ENCODE peak calls at places on chromosomes 12 and 14, in seven cellular contexts. G is upper lobe of left lung, Q is sigmoid colon, M is breast epithelium, B is HepG2, A is SK-N-SH, P is endothelial cell of umbilical vein. D is an unnamed sample. For H3K9me3, the result is how much of the 10 kb centered on the place peaks cover.

GRCh38 chr14:51419685-51420084 is 179.6 kb downstream of the TMX1 start:
- DNase-seq in G (no peak), Q (no peak), A (no peak), M (no peak), P (no peak), B (no peak), D (no peak)

GRCh38 chr12:115261691-115262398 is 577.9 kb upstream of the TBX3 start:
- DNase-seq in G (no peak), M (no peak), P (no peak), Q (no peak), B (peak), A (no peak), D (no peak)

GRCh38 chr12:92193063-92193462 is 47.4 kb upstream of the BTG1 start:
- DNase-seq in Q (no peak), B (no peak), P (no peak), G (no peak), M (no peak), A (no peak), D (no peak)

GRCh38 chr14:37464192-37464858 is 130.7 kb downstream of the FOXA1 start:
- DNase-seq in P (no peak), M (no peak), B (no peak), A (no peak), Q (no peak), G (no peak), D (no peak)

GRCh38 chr12:101619026-101619827 is 24.5 kb downstream of the MYBPC1 start:
- DNase-seq in P (no peak), A (no peak), B (no peak), M (no peak), G (no peak), Q (no peak), D (no peak)

GRCh38 chr14:61695695-61696527 is 598 bp downstream of the HIF1A start:
- DNase-seq in P (peak), B (peak), Q (peak), A (peak), G (peak), M (peak), D (peak)

GRCh38 chr12:112183141-112183581 is 57.8 kb downstream of the TRAFD1 start:
- DNase-seq in Q (no peak), G (no peak), B (no peak), P (peak), M (no peak), A (no peak), D (no peak)

GRCh38 chr12:89492883-89493282 is 31.7 kb downstream of the GALNT4 start:
- DNase-seq in P (no peak), B (peak), A (no peak), G (no peak), Q (no peak), M (no peak), D (peak)

GRCh38 chr14:69945905-69946304 is 66.7 kb downstream of the SMOC1 start:
- DNase-seq in B (no peak), P (peak), G (no peak), A (no peak), M (no peak), Q (no peak), D (no peak)

GRCh38 chr14:22268875-22269274 is 320.1 kb downstream of the DAD1 start:
- DNase-seq in P (no peak), B (no peak), G (no peak), A (no peak), M (no peak), Q (no peak), D (no peak)

GRCh38 chr14:90574640-90575131 is 177.9 kb downstream of the CALM1 start:
- DNase-seq in M (no peak), P (no peak), A (no peak), Q (no peak), G (no peak), B (no peak), D (no peak)

GRCh38 chr12:20950248-20950647 is 139.7 kb downstream of the SLCO1B3 start:
- DNase-seq in G (no peak), B (peak), A (peak), M (no peak), P (peak), Q (no peak), D (no peak)

GRCh38 chr12:52059582-52060497 is 8.6 kb downstream of the NR4A1 start:
- DNase-seq in Q (peak), P (no peak), M (no peak), A (no peak), G (no peak), B (no peak), D (no peak)

GRCh38 chr12:68199127-68199526 is 26.5 kb downstream of the IL26 start:
- DNase-seq in Q (no peak), M (no peak), G (no peak), B (no peak), P (no peak), A (no peak), D (no peak)

GRCh38 chr14:34895277-34895676 is 20.1 kb upstream of the BAZ1A start:
- DNase-seq in A (no peak), B (no peak), G (no peak), Q (no peak), M (no peak), P (no peak), D (no peak)

GRCh38 chr12:94109154-94109553 is 39.2 kb upstream of the PLXNC1 start:
- DNase-seq in Q (no peak), A (no peak), G (no peak), P (no peak), B (no peak), M (no peak), D (no peak)

GRCh38 chr14:34693228-34693939 is 21.0 kb downstream of the CFL2 start:
- DNase-seq in G (peak), P (no peak), Q (no peak), B (peak), A (no peak), M (no peak), D (no peak)

GRCh38 chr14:21093769-21094681 is 4.4 kb downstream of the ZNF219 start:
- DNase-seq in G (no peak), Q (no peak), A (peak), B (no peak), M (no peak), P (no peak), D (no peak)

GRCh38 chr14:105207460-105207901 is 26.4 kb upstream of the NUDT14 start:
- DNase-seq in Q (no peak), B (no peak), A (no peak), P (no peak), M (no peak), G (no peak), D (no peak)

DNA sequence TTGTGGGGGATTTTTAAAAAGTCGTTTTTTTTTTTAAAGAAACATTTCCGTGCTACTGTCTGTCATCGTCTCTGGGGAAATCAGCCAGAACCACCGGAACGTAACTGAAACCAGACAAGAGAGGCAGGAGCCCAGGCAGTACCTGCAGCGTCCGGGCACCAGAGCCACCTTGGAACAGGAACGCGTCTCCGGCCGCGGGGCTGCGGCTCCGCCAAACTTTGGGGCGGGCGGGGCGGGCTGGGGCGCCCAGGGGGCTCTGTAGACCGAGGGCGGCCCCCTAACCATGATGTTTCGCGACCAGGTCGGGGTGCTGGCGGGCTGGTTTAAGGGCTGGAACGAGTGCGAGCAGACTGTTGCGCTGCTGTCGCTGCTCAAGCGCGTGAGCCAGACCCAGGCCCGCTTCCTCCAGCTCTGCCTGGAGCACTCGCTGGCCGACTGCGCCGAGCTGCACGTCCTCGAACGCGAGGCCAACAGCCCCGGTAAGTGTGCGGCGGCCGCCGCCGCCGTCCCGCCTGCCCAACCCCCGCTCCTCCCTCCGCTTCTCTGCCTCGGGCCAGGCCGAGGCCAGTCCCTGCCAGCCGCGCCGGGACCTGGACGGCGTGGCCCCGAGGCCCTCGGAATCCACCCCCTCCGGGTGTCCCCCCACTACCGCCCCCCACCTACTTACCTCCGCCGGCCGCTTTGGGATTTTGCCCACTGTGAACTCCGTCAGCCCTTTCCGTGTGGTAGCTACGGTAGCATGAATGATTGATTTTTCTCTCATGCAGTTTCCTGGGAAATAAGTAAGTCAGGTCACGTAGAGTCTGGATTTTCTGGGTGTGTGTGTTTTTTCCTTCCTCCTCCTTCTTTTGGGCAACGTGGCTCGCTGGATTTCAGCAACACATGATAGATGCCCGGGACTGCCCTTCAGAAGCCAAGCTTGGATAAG is 970 bp downstream of the SAMD4A start:
- DNase-seq in A (peak), Q (peak), P (peak), M (no peak), G (peak), B (peak), D (no peak)
- TF ChIP-seq POLR2AphosphoS5 in A (no peak), Q (peak), P (peak), M (no peak), G (no peak), B (no peak), D (no peak)

GRCh38 chr14:106776395-106776983 is 1250.1 kb downstream of the TMEM121 start:
- DNase-seq in Q (no peak), G (no peak), P (no peak), B (no peak), M (no peak), A (no peak), D (no peak)
- H3K9me3 ChIP-seq in Q (under half), G (under half), P (under half), B (under half), M (under half), A (under half), D (under half)

DNA sequence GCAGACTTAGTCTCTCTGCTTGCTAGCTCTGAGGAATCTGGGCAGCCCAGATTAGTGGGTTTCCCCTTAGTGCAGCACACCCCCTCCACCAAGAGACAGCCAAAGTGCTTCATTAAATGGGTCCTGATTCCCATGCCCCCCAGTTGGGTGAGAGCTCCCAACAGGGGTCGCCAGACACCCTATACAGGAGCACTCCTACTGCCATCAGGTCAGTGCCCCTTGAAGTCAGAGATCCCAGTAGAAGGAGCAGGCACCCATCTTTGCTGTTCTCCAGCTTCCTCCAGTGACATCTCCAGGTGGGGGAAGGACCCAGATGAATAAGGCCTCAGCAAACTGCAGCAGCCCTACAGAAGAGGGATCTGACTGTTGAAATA is 36.7 kb upstream of the C14orf132 start:
- DNase-seq in G (no peak), A (no peak), Q (no peak), P (no peak), M (no peak), B (no peak), D (no peak)
- TF ChIP-seq POLR2AphosphoS5 in G (no peak), A (no peak), Q (no peak), P (no peak), M (no peak), B (no peak), D (no peak)

DNA sequence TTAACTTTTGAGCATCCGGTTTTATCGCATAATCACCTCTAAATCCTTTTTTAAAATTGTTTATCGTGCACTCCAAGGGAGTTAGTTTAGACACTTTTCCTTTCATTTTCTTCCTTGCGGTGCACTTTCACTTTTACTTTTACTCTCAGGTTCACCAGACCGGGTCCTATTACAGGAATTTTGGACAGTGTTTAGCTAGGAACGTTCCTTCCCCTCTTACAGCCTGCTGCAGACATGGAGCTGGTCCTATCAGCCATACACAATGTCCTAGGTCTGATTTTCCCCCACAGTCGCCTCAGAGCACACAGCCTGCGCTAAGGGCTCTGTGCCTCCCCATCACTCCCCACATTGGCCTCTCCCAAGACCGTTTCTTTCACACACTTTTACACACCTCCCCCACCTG is 103.9 kb downstream of the ALG10 start:
- DNase-seq in A (no peak), B (peak), P (no peak), G (no peak), Q (no peak), M (no peak), D (no peak)
- H3K9me3 ChIP-seq in A (under half), B (under half), P (under half), G (under half), Q (under half), M (under half), D (under half)